ENCODE peak calls at places on chromosome 1, in nine cellular contexts. Q is heart right ventricle, J is astrocyte of the spinal cord, T is kidney epithelial cell, K is body of pancreas, I is IMR-90, Z is cardiac fibroblast, F is colonic mucosa, E is hepatocyte. C is an unnamed sample.

GRCh38 chr1:67586596-67586995 is 98.4 kb upstream of the GADD45A start:
- DNase-seq in K (no peak), J (no peak), E (no peak), T (no peak), Q (no peak), I (peak; percentile 56), F (no peak), Z (peak; percentile 62), C (no peak)

GRCh38 chr1:245915851-245916250 is 591.2 kb downstream of the SMYD3 start:
- DNase-seq in I (no peak), Z (no peak), F (no peak), J (no peak), Q (no peak), K (no peak), E (no peak), T (no peak), C (no peak)

GRCh38 chr1:89804646-89805237 is 16.1 kb upstream of the LRRC8D start:
- DNase-seq in E (peak; percentile 91), J (peak; percentile 86), F (peak; percentile 91), Z (peak; percentile 89), K (peak; percentile 90), T (peak; percentile 57), I (peak; percentile 87), Q (peak; percentile 89), C (peak; percentile 69)

GRCh38 chr1:156414440-156415064 is 45.5 kb downstream of the RHBG start:
- DNase-seq in K (no peak), E (no peak), T (no peak), Q (no peak), F (no peak), I (no peak), Z (no peak), J (no peak), C (no peak)

GRCh38 chr1:89176971-89177370 is 1.2 kb upstream of the GBP7 start:
- DNase-seq in Q (no peak), T (no peak), Z (no peak), J (no peak), I (no peak), K (no peak), F (no peak), E (no peak), C (no peak)

GRCh38 chr1:173496757-173497323 is 19.7 kb downstream of the PRDX6 start:
- DNase-seq in K (no peak), Z (no peak), Q (no peak), E (peak; percentile 12), F (no peak), J (no peak), I (no peak), T (no peak), C (no peak)

GRCh38 chr1:43270421-43271095 is 775 bp downstream of the TMEM125 start:
- DNase-seq in T (no peak), I (no peak), F (peak; percentile 95), J (no peak), Q (no peak), E (peak; percentile 91), Z (no peak), K (peak; percentile 92), C (no peak)

GRCh38 chr1:2003564-2004131 is at the start of gene CFAP74:
- DNase-seq in F (no peak), I (peak; percentile 18), J (no peak), Z (peak; percentile 25), Q (peak; percentile 30), E (peak; percentile 76), T (no peak), K (no peak), C (no peak)

GRCh38 chr1:211336161-211336560 is 9.5 kb downstream of the TRAF5 start:
- DNase-seq in Q (no peak), K (no peak), J (no peak), F (peak; percentile 64), Z (no peak), T (no peak), E (no peak), I (no peak), C (no peak)

GRCh38 chr1:85656948-85657347 is 51.3 kb downstream of the ZNHIT6 start:
- DNase-seq in E (no peak), F (no peak), I (no peak), J (no peak), K (no peak), Q (no peak), T (no peak), Z (no peak), C (no peak)
- H3K4me3 ChIP-seq in E (no peak overlapping the region), F (no peak overlapping the region), I (no peak overlapping the region), J (no peak overlapping the region), K (no peak overlapping the region), Q (no peak overlapping the region), T (no peak overlapping the region), Z (no peak overlapping the region), C (no peak overlapping the region)

GRCh38 chr1:96842215-96842614 is 120.6 kb downstream of the PTBP2 start:
- DNase-seq in E (no peak), T (no peak), F (no peak), J (no peak), I (peak; percentile 20), Q (no peak), K (no peak), Z (peak; percentile 33), C (no peak)
- TF ChIP-seq CTCF in E (no peak), T (peak; percentile 19), F (no peak), J (peak; percentile 50), I (peak; percentile 45), Q (no peak), K (no peak), Z (peak; percentile 43), C (no peak)

GRCh38 chr1:232389744-232390143 is 240.2 kb downstream of the SIPA1L2 start:
- DNase-seq in K (no peak), Q (no peak), Z (no peak), T (no peak), E (no peak), J (no peak), F (peak; percentile 2), I (no peak), C (no peak)
- H3K4me3 ChIP-seq in K (no peak overlapping the region), Q (no peak overlapping the region), Z (no peak overlapping the region), T (no peak overlapping the region), E (no peak overlapping the region), J (no peak overlapping the region), F (no peak overlapping the region), I (no peak overlapping the region), C (no peak overlapping the region)

DNA sequence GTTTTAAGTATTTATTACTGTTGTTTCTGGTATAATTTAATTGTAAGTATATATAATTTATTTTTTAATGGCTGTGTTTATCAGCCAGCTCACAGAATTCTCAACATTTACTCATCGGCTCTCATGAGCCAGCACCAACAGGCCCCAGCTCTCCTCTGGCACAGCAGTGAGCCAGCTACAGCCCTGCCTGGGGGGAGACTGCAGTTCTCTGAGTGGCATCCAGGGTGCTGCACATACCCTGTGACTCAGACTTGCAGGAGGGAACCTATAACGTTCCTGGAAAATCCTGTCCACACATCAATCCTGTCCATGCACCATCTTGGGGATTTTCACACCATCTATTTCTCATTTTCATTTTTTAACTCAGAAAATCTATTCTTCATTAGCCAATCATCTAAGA is 36.5 kb downstream of the FHAD1 start:
- DNase-seq in I (peak; percentile 59), E (no peak), Q (peak; percentile 30), K (no peak), Z (no peak), J (no peak), F (no peak), T (peak; percentile 23), C (no peak)
- TF ChIP-seq CTCF in I (peak; percentile 27), E (no peak), Q (no peak), K (no peak), Z (no peak), J (no peak), F (peak; percentile 14), T (peak; percentile 26), C (no peak)

DNA sequence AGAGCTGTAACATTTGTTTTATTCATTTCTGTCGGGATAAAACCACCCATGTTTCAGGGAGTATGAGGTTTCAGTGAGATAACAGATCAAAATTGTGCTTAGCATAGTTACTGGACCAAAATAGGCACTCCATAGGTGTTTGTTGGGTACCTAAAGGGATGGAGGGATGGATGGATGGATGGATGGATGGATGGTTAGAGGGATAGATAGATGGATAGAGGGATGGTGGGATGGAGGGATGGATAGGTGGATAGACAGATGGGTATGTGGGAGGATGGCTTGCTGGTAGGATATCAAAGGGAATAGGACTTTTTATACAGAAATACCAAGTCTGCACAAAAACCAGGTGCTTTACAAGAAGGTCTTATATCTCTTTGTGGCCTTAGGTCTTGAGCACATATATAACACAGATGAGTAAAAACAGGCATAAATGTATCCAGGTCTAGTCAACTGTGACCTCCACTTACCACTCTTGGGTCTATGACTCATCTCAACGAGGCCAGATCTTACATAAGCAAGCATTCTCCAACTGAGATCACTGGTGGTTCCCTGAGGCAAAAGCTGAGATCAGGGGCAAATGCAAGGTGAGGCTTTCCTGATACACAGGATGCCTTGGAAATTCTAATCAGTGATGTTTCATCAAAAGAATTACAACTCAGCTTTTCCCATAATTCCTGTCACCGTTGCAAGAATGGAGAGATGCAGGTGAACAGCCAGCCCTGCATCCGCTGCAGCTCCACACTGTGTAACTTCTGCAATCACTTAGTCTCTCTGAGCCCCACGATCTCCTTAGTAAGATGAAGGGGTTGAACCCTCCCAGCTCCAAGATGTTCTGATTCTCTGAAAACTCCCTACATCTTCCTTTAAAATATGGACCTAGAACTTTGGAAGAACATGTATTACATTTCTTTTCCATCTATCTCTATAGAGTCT is 32.0 kb downstream of the PTAFR start:
- DNase-seq in Q (no peak), I (peak; percentile 80), E (no peak), F (no peak), J (peak; percentile 38), T (peak; percentile 82), K (no peak), Z (peak; percentile 73), C (no peak)
- H3K4me3 ChIP-seq in Q (no peak overlapping the region), I (no peak overlapping the region), E (no peak overlapping the region), F (no peak overlapping the region), J (no peak overlapping the region), T (no peak overlapping the region), K (no peak overlapping the region), Z (no peak overlapping the region), C (no peak overlapping the region)

C was measured in HFF-Myc.